ENCODE peak calls at places on chromosome 4, in eight cellular contexts. A, J, Y, K, M, I, F and R are unnamed samples.

GRCh38 chr4:110510955-110511544 is 35.1 kb downstream of the ENPEP start:
- DNase-seq in F (no peak), K (no peak), Y (peak), A (no peak), J (peak), I (no peak), M (peak), R (no peak)

GRCh38 chr4:38896940-38897339 is 29.3 kb downstream of the FAM114A1 start:
- DNase-seq in J (no peak), K (no peak), M (no peak), F (no peak), A (no peak), I (no peak), Y (no peak), R (no peak)

GRCh38 chr4:145069361-145069760 is 28.6 kb downstream of the ANAPC10 start:
- DNase-seq in M (peak), J (no peak), Y (peak), F (no peak), I (no peak), A (no peak), K (no peak), R (no peak)

GRCh38 chr4:122997463-122998101 is 75.2 kb upstream of the NUDT6 start:
- DNase-seq in F (no peak), J (no peak), Y (no peak), M (no peak), I (no peak), K (no peak), A (no peak), R (no peak)

GRCh38 chr4:98970386-98970785 is 25.1 kb upstream of the METAP1 start:
- DNase-seq in J (no peak), Y (peak), M (no peak), I (no peak), A (no peak), K (no peak), F (no peak), R (no peak)

GRCh38 chr4:15003441-15003890 is 1.2 kb downstream of the CPEB2 start:
- DNase-seq in F (peak), I (peak), A (peak), M (peak), J (peak), Y (peak), K (peak), R (peak)

GRCh38 chr4:119025916-119026661 is 109.5 kb upstream of the MYOZ2 start:
- DNase-seq in K (peak), I (no peak), A (no peak), F (no peak), J (no peak), M (peak), Y (peak), R (no peak)

GRCh38 chr4:144666539-144667175 is 20.7 kb downstream of the HHIP start:
- DNase-seq in M (no peak), J (no peak), A (no peak), Y (peak), F (no peak), I (no peak), K (no peak), R (no peak)

GRCh38 chr4:176193898-176194297 is 1.5 kb downstream of the SPATA4 start:
- DNase-seq in J (no peak), K (no peak), F (no peak), M (peak), Y (peak), I (no peak), A (no peak), R (no peak)

GRCh38 chr4:8324640-8325239 is 55.2 kb downstream of the HTRA3 start:
- DNase-seq in I (no peak), A (no peak), M (no peak), K (peak), J (no peak), F (no peak), Y (peak), R (no peak)

GRCh38 chr4:173169428-173170209 is 1.0 kb downstream of the GALNT7 start:
- DNase-seq in I (peak), K (peak), M (peak), J (peak), A (peak), Y (peak), F (peak), R (peak)

GRCh38 chr4:1624519-1624910 is 59.6 kb downstream of the FAM53A start:
- DNase-seq in K (no peak), I (no peak), J (no peak), A (no peak), M (no peak), F (no peak), Y (no peak), R (no peak)

GRCh38 chr4:87720094-87720691 is 70.1 kb downstream of the DMP1 start:
- DNase-seq in M (no peak), J (no peak), F (no peak), I (no peak), Y (no peak), K (no peak), A (no peak), R (no peak)

GRCh38 chr4:88646528-88647280 is 50.9 kb downstream of the NAP1L5 start:
- DNase-seq in F (no peak), K (no peak), A (no peak), Y (peak), M (no peak), J (no peak), I (no peak), R (no peak)

GRCh38 chr4:1405249-1405635 is 1.0 kb downstream of the NKX1-1 start:
- DNase-seq in M (peak), K (no peak), F (no peak), A (no peak), I (no peak), J (no peak), Y (no peak), R (no peak)

GRCh38 chr4:138034871-138035270 is 207.3 kb downstream of the SLC7A11 start:
- DNase-seq in J (no peak), K (no peak), A (no peak), Y (peak), I (no peak), M (no peak), F (no peak), R (no peak)

GRCh38 chr4:128286474-128287158 is 997 bp downstream of the PGRMC2 start:
- DNase-seq in J (peak), A (no peak), M (peak), I (no peak), Y (peak), F (no peak), K (no peak), R (no peak)

GRCh38 chr4:36053931-36054330 is 190.4 kb downstream of the ARAP2 start:
- DNase-seq in Y (no peak), M (no peak), A (no peak), J (no peak), K (no peak), F (no peak), I (no peak), R (no peak)

GRCh38 chr4:118729287-118730286 is 44.4 kb downstream of the METTL14 start:
- DNase-seq in J (no peak), K (no peak), A (no peak), Y (no peak), M (peak), I (no peak), F (no peak), R (no peak)

GRCh38 chr4:790466-790820 is 35.5 kb downstream of the CPLX1 start:
- DNase-seq in A (no peak), J (no peak), M (no peak), I (no peak), Y (no peak), F (no peak), K (peak), R (no peak)

GRCh38 chr4:75512336-75513211 is 1.6 kb downstream of the RCHY1 start:
- DNase-seq in K (no peak), J (no peak), I (no peak), F (no peak), A (no peak), Y (peak), M (peak), R (no peak)

GRCh38 chr4:84965558-84966381 is 720 bp downstream of the WDFY3 start:
- DNase-seq in K (peak), J (peak), M (peak), F (no peak), Y (peak), I (no peak), A (no peak), R (no peak)

GRCh38 chr4:121199742-121200561 is 35.8 kb upstream of the TNIP3 start:
- DNase-seq in M (no peak), I (peak), K (no peak), Y (no peak), F (peak), A (no peak), J (no peak), R (no peak)

GRCh38 chr4:145619639-145619996 is 433 bp downstream of the MMAA start:
- DNase-seq in Y (peak), J (no peak), A (peak), I (no peak), K (peak), M (peak), F (peak), R (peak)

GRCh38 chr4:164731827-164732474 is 22.0 kb upstream of the SMIM31 start:
- DNase-seq in M (peak), A (peak), F (peak), J (peak), K (no peak), Y (peak), I (peak), R (peak)

GRCh38 chr4:87121332-87122065 is 98.9 kb downstream of the KLHL8 start:
- DNase-seq in J (no peak), F (no peak), Y (no peak), I (no peak), K (no peak), M (peak), A (no peak), R (no peak)

GRCh38 chr4:111028829-111029228 is 406.0 kb upstream of the PITX2 start:
- DNase-seq in Y (no peak), M (no peak), K (no peak), I (no peak), F (no peak), A (no peak), J (no peak), R (no peak)

GRCh38 chr4:75038376-75038775 is 105.5 kb downstream of the PARM1 start:
- DNase-seq in J (no peak), M (no peak), I (no peak), K (no peak), A (no peak), Y (no peak), F (no peak), R (no peak)

GRCh38 chr4:107876096-107876495 is 51.4 kb downstream of the SGMS2 start:
- DNase-seq in K (no peak), Y (no peak), J (no peak), F (no peak), M (no peak), I (no peak), A (no peak), R (no peak)

GRCh38 chr4:172802041-172802440 is 366.6 kb upstream of the GALNT7 start:
- DNase-seq in M (no peak), J (no peak), I (no peak), Y (no peak), F (no peak), A (no peak), K (no peak), R (no peak)

GRCh38 chr4:6404611-6405416 is 67.6 kb downstream of the PPP2R2C start:
- DNase-seq in A (no peak), I (no peak), F (no peak), Y (no peak), K (no peak), J (peak), M (no peak), R (no peak)

GRCh38 chr4:86927843-86928395 is 6.9 kb upstream of the AFF1 start:
- DNase-seq in K (no peak), I (no peak), F (no peak), Y (peak), A (no peak), J (no peak), M (peak), R (no peak)